ENCODE peak calls at places on chromosomes 5 and 9, in four cellular contexts. R is H1, P is HepG2, N is K562. K is an unnamed sample.

GRCh38 chr5:131193106-131193505 is 22.4 kb downstream of the LYRM7 start:
- DNase-seq in R (no peak), P (no peak), N (no peak), K (no peak)

GRCh38 chr9:103533318-103533717 is 538.2 kb downstream of the CYLC2 start:
- DNase-seq in R (no peak), P (no peak), N (no peak), K (no peak)

GRCh38 chr5:77893225-77893860 is 117.2 kb upstream of the TBCA start:
- DNase-seq in R (no peak), P (peak), N (peak), K (no peak)

GRCh38 chr9:93731963-93732362 is 155.6 kb downstream of the PHF2 start:
- DNase-seq in R (no peak), P (no peak), N (no peak), K (no peak)

GRCh38 chr9:111925017-111925770 is 28.6 kb downstream of the UGCG start:
- DNase-seq in R (no peak), P (no peak), N (no peak), K (no peak)

GRCh38 chr9:99778308-99778707 is 43.4 kb upstream of the NR4A3 start:
- DNase-seq in R (no peak), P (no peak), N (no peak), K (no peak)

GRCh38 chr9:113274474-113275146 is 762 bp downstream of the CDC26 start:
- DNase-seq in R (no peak), P (peak), N (peak), K (peak)

GRCh38 chr5:135705230-135705631 is 126.4 kb upstream of the CXCL14 start:
- DNase-seq in R (no peak), P (no peak), N (no peak), K (no peak)

GRCh38 chr9:34276772-34277171 is 52.3 kb downstream of the KIF24 start:
- DNase-seq in R (no peak), P (no peak), N (no peak), K (no peak)

GRCh38 chr9:87327567-87328125 is 170.0 kb upstream of the DAPK1 start:
- DNase-seq in R (no peak), P (no peak), N (no peak), K (no peak)

GRCh38 chr5:65721775-65722574 is at the start of the genes NLN and SGTB:
- DNase-seq in R (peak), P (peak), N (peak), K (no peak)

GRCh38 chr5:65718576-65719310 is 3.2 kb downstream of the SGTB start:
- DNase-seq in R (no peak), P (no peak), N (no peak), K (no peak)

GRCh38 chr5:65721050-65721774 is 697 bp downstream of the SGTB start:
- DNase-seq in R (no peak), P (peak), N (peak), K (no peak)

GRCh38 chr5:65727491-65728156 is 5.6 kb downstream of the NLN start:
- DNase-seq in R (no peak), P (no peak), N (no peak), K (no peak)

DNA sequence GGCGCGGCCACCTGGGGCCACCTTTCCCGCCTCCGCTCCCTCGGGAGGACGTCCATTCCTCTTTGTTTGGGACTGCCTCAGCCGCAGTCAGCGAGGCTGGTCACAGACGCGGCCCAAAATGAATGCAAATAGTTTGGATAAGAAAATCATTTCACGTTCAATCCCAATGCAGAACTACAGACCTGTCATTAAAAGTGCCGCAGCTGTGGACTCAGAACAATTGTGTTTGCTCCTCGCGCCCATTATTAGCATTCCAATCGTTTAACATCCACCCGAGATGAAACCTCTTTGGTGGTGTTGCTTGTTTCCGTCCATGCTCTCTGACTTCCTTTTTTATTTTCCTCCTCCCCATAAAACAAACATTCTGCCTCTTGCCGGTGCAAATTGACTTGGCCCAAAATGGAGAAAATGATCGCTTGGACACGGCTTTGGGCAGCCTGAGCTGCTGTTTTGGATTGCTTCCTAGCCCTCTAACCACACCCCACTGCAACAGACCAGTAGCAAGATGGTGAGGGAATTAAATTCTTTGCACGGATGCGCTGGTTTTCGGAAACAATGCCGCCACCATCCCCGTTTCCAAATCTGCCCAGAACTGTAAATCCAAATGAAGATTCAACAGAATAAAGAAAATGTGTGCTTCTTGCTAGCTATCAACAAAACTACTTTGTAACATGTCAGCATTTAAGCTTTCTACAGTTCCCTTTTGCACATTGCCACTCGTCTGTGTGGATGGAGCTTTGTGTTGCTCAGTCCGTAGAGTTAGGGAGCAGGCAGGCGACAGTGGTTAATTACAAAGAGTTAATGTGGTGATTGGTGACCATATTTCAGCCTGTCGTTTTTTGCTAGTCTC is 795 bp downstream of the NLN start:
- DNase-seq in R (no peak), P (peak), N (peak), K (no peak)
- TF ChIP-seq HDAC2 in R (no peak), P (no peak), N (peak), K (no peak)

GRCh38 chr5:151896041-151896691 is 28.5 kb downstream of the GLRA1 start:
- DNase-seq in R (peak), P (no peak), N (no peak), K (no peak)
- TF ChIP-seq TAF1 in R (no peak), P (no peak), N (no peak), K (no peak)

DNA sequence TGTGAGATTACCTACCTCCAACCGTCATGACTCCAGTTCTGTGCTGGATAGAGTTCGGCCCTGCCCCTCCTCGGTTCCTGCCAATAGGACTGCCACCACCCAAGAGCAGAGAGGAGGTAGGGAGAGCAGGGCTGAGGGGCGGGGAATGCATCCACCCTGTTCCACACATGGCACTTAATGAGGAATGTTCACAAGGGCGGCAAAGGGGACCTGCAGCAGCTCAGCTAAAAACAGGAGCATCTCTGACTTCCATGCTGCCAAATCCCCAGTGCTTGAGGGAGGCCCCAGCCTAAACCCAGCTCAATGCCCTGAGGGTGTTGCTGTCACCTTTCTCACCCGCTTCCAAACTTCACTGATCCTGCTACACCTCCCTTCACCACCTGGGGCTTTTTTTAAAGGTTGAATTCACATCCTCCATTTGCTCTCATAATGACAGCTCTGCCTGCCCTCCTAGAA is 7.8 kb upstream of the DELE1 start:
- DNase-seq in R (no peak), P (no peak), N (no peak), K (no peak)
- TF ChIP-seq HDAC2 in R (no peak), P (no peak), N (no peak), K (no peak)

GRCh38 chr5:169650701-169651331 is 13.7 kb downstream of the DOCK2 start:
- DNase-seq in R (no peak), P (no peak), N (peak), K (peak)

GRCh38 chr5:169651526-169651925 is 14.5 kb downstream of the DOCK2 start:
- DNase-seq in R (no peak), P (no peak), N (no peak), K (no peak)

GRCh38 chr5:169648725-169649124 is 11.7 kb downstream of the DOCK2 start:
- DNase-seq in R (no peak), P (no peak), N (no peak), K (no peak)

GRCh38 chr5:169647566-169647965 is 10.5 kb downstream of the DOCK2 start:
- DNase-seq in R (no peak), P (no peak), N (no peak), K (no peak)

DNA sequence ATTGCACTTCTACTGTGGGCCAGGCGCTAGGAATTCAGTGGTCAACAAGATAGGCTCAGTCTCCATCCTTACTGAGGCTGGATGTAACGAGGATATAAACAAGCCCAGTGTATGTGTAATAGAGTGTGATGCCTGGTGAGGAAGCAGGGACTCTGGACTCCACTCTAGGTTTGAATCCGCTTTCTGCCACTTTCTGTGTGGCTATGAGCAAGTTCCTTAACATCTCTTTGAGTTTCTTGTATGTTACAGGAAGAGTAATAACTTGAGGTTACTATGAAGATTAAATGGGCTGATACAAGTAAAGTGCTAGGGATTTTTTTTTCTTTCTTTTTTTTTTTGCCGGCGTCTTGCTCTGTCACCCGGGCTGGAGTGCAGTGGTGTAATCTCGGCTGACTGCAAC is 12.4 kb downstream of the DOCK2 start:
- DNase-seq in R (no peak), P (no peak), N (no peak), K (no peak)
- TF ChIP-seq TAF1 in R (no peak), P (no peak), N (no peak), K (no peak)

GRCh38 chr5:108504974-108505373 is 123.1 kb upstream of the FBXL17 start:
- DNase-seq in R (no peak), P (no peak), N (no peak), K (no peak)

GRCh38 chr5:108508976-108509375 is 127.1 kb upstream of the FBXL17 start:
- DNase-seq in R (no peak), P (no peak), N (no peak), K (no peak)

GRCh38 chr5:108505608-108506007 is 123.7 kb upstream of the FBXL17 start:
- DNase-seq in R (no peak), P (no peak), N (no peak), K (no peak)

GRCh38 chr5:108503986-108504385 is 122.1 kb upstream of the FBXL17 start:
- DNase-seq in R (no peak), P (no peak), N (no peak), K (no peak)

GRCh38 chr5:108507631-108508030 is 125.7 kb upstream of the FBXL17 start:
- DNase-seq in R (no peak), P (no peak), N (no peak), K (no peak)
- TF ChIP-seq HDAC2 in R (no peak), P (no peak), N (no peak), K (no peak)

GRCh38 chr9:89113851-89114250 is 64.8 kb downstream of the SHC3 start:
- DNase-seq in R (no peak), P (no peak), N (no peak), K (no peak)

GRCh38 chr9:89115426-89115825 is 63.2 kb downstream of the SHC3 start:
- DNase-seq in R (no peak), P (no peak), N (no peak), K (no peak)

GRCh38 chr9:89114741-89115140 is 63.9 kb downstream of the SHC3 start:
- DNase-seq in R (no peak), P (no peak), N (no peak), K (no peak)

GRCh38 chr9:89112243-89112642 is 66.4 kb downstream of the SHC3 start:
- DNase-seq in R (no peak), P (no peak), N (no peak), K (no peak)

GRCh38 chr9:89116064-89116817 is 62.4 kb downstream of the SHC3 start:
- DNase-seq in R (no peak), P (no peak), N (no peak), K (no peak)
- TF ChIP-seq TAF1 in R (no peak), P (no peak), N (no peak), K (no peak)

DNA sequence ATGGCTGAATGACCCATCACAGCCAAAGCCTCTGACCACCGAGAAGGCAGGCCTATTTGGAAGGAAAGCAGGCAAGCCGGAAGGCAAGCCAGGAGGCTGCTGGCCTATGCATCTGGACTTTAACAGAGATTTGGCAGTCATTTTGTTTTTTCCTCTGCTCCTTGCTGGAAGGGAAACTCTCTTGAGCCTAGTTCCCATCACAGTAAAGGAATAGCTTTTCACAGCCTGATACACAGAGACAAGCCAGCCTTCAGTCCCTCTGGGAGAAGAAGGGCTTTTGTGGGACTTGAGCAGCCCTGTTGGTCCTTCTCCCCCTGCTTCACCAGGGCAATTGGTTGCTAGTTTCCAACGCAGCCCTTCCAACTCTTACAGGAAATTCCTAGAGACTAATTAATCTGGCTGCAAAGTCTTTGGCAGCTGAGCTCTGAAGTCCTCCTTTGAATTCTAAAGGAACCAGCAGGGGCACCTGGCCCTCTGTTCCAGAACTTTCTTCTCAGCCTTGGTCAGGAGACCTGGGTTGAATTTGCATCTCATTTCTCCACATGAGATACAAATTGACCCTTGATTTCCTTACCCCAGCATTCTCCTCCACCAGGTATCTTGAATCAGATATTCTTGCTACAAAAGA is 157.3 kb upstream of the EPB41L4A start:
- DNase-seq in R (no peak), P (no peak), N (no peak), K (no peak)
- TF ChIP-seq HDAC2 in R (no peak), P (no peak), N (no peak), K (no peak)

K was measured in GM12878.